ENCODE peak calls at places on chromosomes 5 and 9, in six cellular contexts. I, V, F, T, O and G are unnamed samples.

GRCh38 chr9:124975131-124975530 is 34.2 kb upstream of the GOLGA1 start:
- DNase-seq in I (no peak), V (no peak), F (no peak), T (no peak), O (no peak), G (no peak)

GRCh38 chr5:1108865-1109174 is 3.0 kb downstream of the SLC12A7 start:
- DNase-seq in I (no peak), V (no peak), F (no peak), T (no peak), O (no peak), G (no peak)

GRCh38 chr5:2729189-2729588 is 22.3 kb downstream of the IRX2 start:
- DNase-seq in I (no peak), V (no peak), F (no peak), T (no peak), O (no peak), G (no peak)

GRCh38 chr5:74432240-74432639 is 208.3 kb downstream of the ENC1 start:
- DNase-seq in I (no peak), V (no peak), F (no peak), T (peak), O (no peak), G (no peak)

GRCh38 chr5:74017786-74018211 is 391.8 kb downstream of the ARHGEF28 start:
- DNase-seq in I (no peak), V (no peak), F (peak), T (peak), O (no peak), G (no peak)

GRCh38 chr9:10875752-10876151 is 262.9 kb upstream of the PTPRD start:
- DNase-seq in I (no peak), V (no peak), F (peak), T (peak), O (no peak), G (no peak)

GRCh38 chr5:129094924-129095797 is 612 bp downstream of the ISOC1 start:
- DNase-seq in I (peak), V (peak), F (peak), T (peak), O (peak), G (no peak)

GRCh38 chr9:132931178-132931735 is 13.2 kb downstream of the TSC1 start:
- DNase-seq in I (no peak), V (no peak), F (no peak), T (no peak), O (no peak), G (no peak)

GRCh38 chr5:126438267-126438666 is 15.1 kb downstream of the GRAMD2B start:
- DNase-seq in I (no peak), V (no peak), F (no peak), T (no peak), O (no peak), G (no peak)

GRCh38 chr9:129944501-129945116 is 98.4 kb downstream of the FNBP1 start:
- DNase-seq in I (peak), V (no peak), F (no peak), T (peak), O (no peak), G (no peak)

GRCh38 chr5:16229357-16229940 is 49.9 kb upstream of the MARCHF11 start:
- DNase-seq in I (no peak), V (no peak), F (no peak), T (no peak), O (no peak), G (no peak)

GRCh38 chr5:44388504-44389409 is 463 bp downstream of the FGF10 start:
- DNase-seq in I (no peak), V (peak), F (no peak), T (peak), O (peak), G (no peak)

GRCh38 chr5:35153375-35153932 is 76.8 kb downstream of the PRLR start:
- DNase-seq in I (no peak), V (no peak), F (no peak), T (no peak), O (no peak), G (no peak)

GRCh38 chr9:89605181-89606048 is 603 bp downstream of the GADD45G start:
- DNase-seq in I (peak), V (peak), F (no peak), T (peak), O (peak), G (no peak)

GRCh38 chr9:89278997-89279739 is 31.8 kb upstream of the CKS2 start:
- DNase-seq in I (peak), V (peak), F (peak), T (peak), O (peak), G (no peak)

GRCh38 chr9:136854842-136855460 is 2.8 kb downstream of the MAMDC4 start:
- DNase-seq in I (no peak), V (no peak), F (no peak), T (no peak), O (no peak), G (no peak)

GRCh38 chr9:93003552-93004407 is 54.7 kb upstream of the SUSD3 start:
- DNase-seq in I (peak), V (peak), F (peak), T (peak), O (peak), G (peak)

GRCh38 chr5:126658526-126658925 is 57.8 kb downstream of the PHAX start:
- DNase-seq in I (no peak), V (no peak), F (no peak), T (no peak), O (no peak), G (no peak)

GRCh38 chr9:134055981-134056461 is 11.8 kb downstream of the BRD3 start:
- DNase-seq in I (peak), V (no peak), F (peak), T (peak), O (no peak), G (peak)

GRCh38 chr5:112146323-112146848 is 272.7 kb downstream of the EPB41L4A start:
- DNase-seq in I (no peak), V (no peak), F (no peak), T (peak), O (no peak), G (no peak)

GRCh38 chr5:32029291-32029690 is 144.8 kb downstream of the GOLPH3 start:
- DNase-seq in I (no peak), V (no peak), F (peak), T (peak), O (no peak), G (no peak)

GRCh38 chr9:8394341-8394740 is 594.8 kb upstream of the DMAC1 start:
- DNase-seq in I (no peak), V (no peak), F (no peak), T (no peak), O (no peak), G (no peak)

GRCh38 chr5:63043792-63044191 is 465.2 kb downstream of the LRRC70 start:
- DNase-seq in I (no peak), V (no peak), F (no peak), T (no peak), O (no peak), G (no peak)